ENCODE peak calls at places on chromosomes 2 and 18, in five cellular contexts. J is CD4-positive, CD25-positive, alpha-beta regulatory T cell; Q is gastrocnemius medialis; O is IMR-90; I is upper lobe of right lung. X is an unnamed sample.

GRCh38 chr2:222835142-222835822 is 25.6 kb upstream of the ACSL3 start:
- DNase-seq in I (no peak), O (no peak), Q (no peak), J (no peak), X (no peak)

GRCh38 chr2:9288233-9288632 is 81.6 kb downstream of the ASAP2 start:
- DNase-seq in O (peak; percentile 93), I (no peak), Q (no peak), J (no peak), X (peak; percentile 64)

GRCh38 chr2:160432633-160433032 is 61.0 kb downstream of the RBMS1 start:
- DNase-seq in O (peak; percentile 87), I (no peak), Q (no peak), J (no peak), X (peak; percentile 93)

GRCh38 chr2:182506606-182507005 is 79.8 kb upstream of the PDE1A start:
- DNase-seq in I (no peak), O (peak; percentile 65), Q (no peak), J (no peak), X (no peak)

GRCh38 chr18:46899274-46899948 is 17.9 kb downstream of the PIAS2 start:
- DNase-seq in O (peak; percentile 11), I (no peak), Q (no peak), J (no peak), X (no peak)

GRCh38 chr2:95329401-95329800 is 32.3 kb downstream of the KCNIP3 start:
- DNase-seq in Q (no peak), J (no peak), I (no peak), O (no peak), X (no peak)

GRCh38 chr2:127700527-127701192 is 637 bp upstream of the SFT2D3 start:
- DNase-seq in I (peak; percentile 92), J (no peak), O (no peak), Q (peak; percentile 87), X (no peak)

GRCh38 chr2:48510329-48510728 is 19.6 kb upstream of the STON1 start:
- DNase-seq in O (peak; percentile 48), I (no peak), J (no peak), Q (no peak), X (peak; percentile 16)

GRCh38 chr18:9653390-9653789 is 39.0 kb upstream of the PPP4R1 start:
- DNase-seq in J (no peak), I (no peak), O (no peak), Q (no peak), X (no peak)

GRCh38 chr2:7400628-7401027 is 483.4 kb downstream of the RNF144A start:
- DNase-seq in Q (no peak), O (no peak), J (no peak), I (no peak), X (no peak)

GRCh38 chr2:32355976-32356734 is 668 bp upstream of the BIRC6 start:
- DNase-seq in J (peak; percentile 5), O (no peak), Q (no peak), I (no peak), X (peak; percentile 26)

GRCh38 chr2:219022041-219022440 is 19.3 kb downstream of the CFAP65 start:
- DNase-seq in I (no peak), O (no peak), Q (no peak), J (no peak), X (no peak)

GRCh38 chr2:144432014-144432413 is 87.9 kb downstream of the ZEB2 start:
- DNase-seq in O (no peak), J (no peak), Q (no peak), I (no peak), X (no peak)

GRCh38 chr2:45892236-45892701 is 240.8 kb downstream of the PRKCE start:
- DNase-seq in I (no peak), J (no peak), Q (no peak), O (no peak), X (no peak)

DNA sequence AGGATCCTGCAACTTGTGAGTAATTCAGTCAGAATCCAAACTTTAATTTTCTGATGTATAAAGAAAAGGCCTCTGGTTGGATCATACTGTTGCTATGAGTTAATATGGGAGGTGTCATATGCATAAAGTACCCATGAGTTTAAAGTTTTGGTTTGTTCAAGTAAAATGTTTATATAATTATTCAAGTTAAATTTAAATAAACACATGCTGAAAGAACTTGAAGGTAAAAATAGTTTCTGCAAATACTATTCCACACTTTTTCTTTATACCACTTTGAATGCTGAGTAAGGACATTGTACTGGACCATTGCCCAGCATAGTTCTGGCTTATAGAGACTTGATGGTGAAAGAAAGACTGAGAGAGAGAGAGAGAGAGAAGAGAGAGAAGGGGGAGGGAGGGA is 30.7 kb downstream of the PKP4 start:
- DNase-seq in Q (no peak), O (peak; percentile 85), I (no peak), J (no peak), X (no peak)
- H3K27ac ChIP-seq in Q (no peak overlapping the region), O (no peak overlapping the region), I (no peak overlapping the region), J (no peak overlapping the region), X (no peak overlapping the region)

DNA sequence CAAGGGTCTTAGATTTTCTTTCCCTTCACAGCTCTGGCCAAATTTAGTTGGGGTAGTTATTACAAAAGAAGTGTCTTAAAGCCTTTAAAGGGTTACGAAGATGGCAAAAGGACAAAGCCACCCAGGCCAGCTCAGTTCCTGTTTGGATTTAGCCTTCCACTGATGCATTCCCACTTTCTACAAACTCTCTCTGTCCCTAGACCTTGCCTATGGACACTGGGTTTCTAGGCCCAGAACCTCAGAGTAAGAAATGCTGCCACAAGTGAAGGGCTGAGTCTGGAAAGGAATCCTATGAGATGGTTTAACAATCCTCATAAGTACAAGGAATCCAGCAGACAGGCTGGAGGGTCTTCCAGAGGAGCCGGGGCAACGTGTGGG is 13.4 kb downstream of the NFE2L2 start:
- DNase-seq in J (no peak), I (no peak), O (no peak), Q (no peak), X (no peak)
- H3K4me1 ChIP-seq in J (peaks cover 79% of the 10 kb centered on the region), I (peaks cover 88% of the 10 kb centered on the region), O (peaks cover 28% of the 10 kb centered on the region), Q (peaks cover 100% of the 10 kb centered on the region), X (peaks cover 33% of the 10 kb centered on the region)

GRCh38 chr2:39724828-39725144 is 54.3 kb downstream of the THUMPD2 start:
- DNase-seq in I (no peak), J (no peak), O (no peak), Q (no peak), X (no peak)

GRCh38 chr2:39723497-39723896 is 55.6 kb downstream of the THUMPD2 start:
- DNase-seq in Q (no peak), O (no peak), I (no peak), J (no peak), X (no peak)

GRCh38 chr2:39728941-39729351 is 50.1 kb downstream of the THUMPD2 start:
- DNase-seq in I (peak; percentile 67), J (no peak), Q (no peak), O (peak; percentile 35), X (peak; percentile 17)

GRCh38 chr2:39725401-39725800 is 53.7 kb downstream of the THUMPD2 start:
- DNase-seq in I (no peak), J (no peak), O (no peak), Q (no peak), X (no peak)

GRCh38 chr2:39723946-39724827 is 54.9 kb downstream of the THUMPD2 start:
- DNase-seq in I (no peak), J (no peak), Q (no peak), O (no peak), X (no peak)
- H3K27ac ChIP-seq in I (no peak overlapping the region), J (no peak overlapping the region), Q (peak overlapping the region; percentile 39), O (no peak overlapping the region), X (no peak overlapping the region)

DNA sequence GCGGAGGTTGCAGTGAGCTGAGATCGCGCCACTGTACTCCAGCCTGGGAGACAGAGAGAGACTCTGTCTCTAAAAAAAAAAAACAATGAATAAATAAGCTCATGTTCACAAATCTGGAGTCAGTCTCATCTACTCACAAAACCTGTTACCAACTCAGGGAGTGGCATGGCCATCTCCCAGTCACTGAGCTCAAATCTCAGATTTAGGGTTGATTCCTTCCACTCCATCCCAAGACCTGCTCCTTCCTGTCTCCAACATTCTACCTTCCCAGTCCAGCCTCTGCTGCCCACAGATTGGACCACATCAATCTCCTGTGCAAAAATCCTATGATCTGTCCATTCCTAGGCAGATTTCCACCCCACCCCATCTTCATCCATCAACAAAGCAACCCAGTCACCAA is 1.6 kb downstream of the STAT1 start:
- DNase-seq in I (no peak), Q (no peak), J (no peak), O (no peak), X (no peak)
- H3K4me1 ChIP-seq in I (peaks cover 34% of the 10 kb centered on the region), Q (peaks cover 13% of the 10 kb centered on the region), J (peaks cover 76% of the 10 kb centered on the region), O (peaks cover 12% of the 10 kb centered on the region), X (peaks cover 11% of the 10 kb centered on the region)

GRCh38 chr2:240450532-240451107 is 15.2 kb downstream of the GPC1 start:
- DNase-seq in J (no peak), O (no peak), I (no peak), Q (no peak), X (no peak)

GRCh38 chr2:240452471-240453256 is 17.2 kb downstream of the GPC1 start:
- DNase-seq in Q (peak; percentile 50), O (peak; percentile 35), I (peak; percentile 86), J (no peak), X (no peak)

GRCh38 chr2:240453461-240454030 is 18.1 kb downstream of the GPC1 start:
- DNase-seq in I (no peak), Q (no peak), O (no peak), J (no peak), X (no peak)

GRCh38 chr2:240451108-240451611 is 15.7 kb downstream of the GPC1 start:
- DNase-seq in O (no peak), J (no peak), Q (no peak), I (no peak), X (no peak)

DNA sequence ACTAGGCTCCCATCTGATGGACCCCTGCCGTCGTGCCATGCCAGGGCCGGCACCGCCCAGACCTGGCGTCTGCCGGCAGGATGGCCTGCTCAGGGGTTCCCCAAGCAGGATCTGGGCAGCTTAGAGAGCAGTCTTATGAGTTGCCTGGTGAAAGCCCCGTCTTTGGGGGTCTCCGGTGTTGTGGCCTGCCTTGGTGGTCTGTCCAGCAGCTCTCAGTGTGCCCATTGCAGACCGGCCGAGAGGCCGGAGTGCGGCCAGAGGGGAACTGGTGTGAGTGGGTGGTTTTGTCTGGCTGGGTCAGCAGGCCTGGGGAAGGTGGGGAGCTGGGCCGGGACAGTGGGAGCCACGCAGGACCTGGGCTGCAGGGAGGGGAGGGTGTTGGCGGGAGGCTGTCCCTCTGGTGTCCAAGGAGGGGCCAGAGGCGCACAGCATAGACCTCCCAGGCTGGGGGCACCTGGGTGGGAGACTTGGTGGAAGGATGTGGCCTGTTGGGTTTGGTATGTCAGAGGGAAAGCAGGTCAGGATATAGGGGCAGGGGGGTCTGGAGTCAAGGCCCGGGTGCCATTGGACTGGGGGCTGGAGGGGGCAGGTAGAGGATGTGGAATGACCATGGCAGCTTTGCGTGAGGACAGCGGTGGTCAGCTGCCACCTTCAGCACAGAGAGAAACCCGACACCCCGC is 16.5 kb downstream of the GPC1 start:
- DNase-seq in I (no peak), J (no peak), Q (no peak), O (no peak), X (no peak)
- H3K27ac ChIP-seq in I (no peak overlapping the region), J (no peak overlapping the region), Q (no peak overlapping the region), O (no peak overlapping the region), X (no peak overlapping the region)